ENCODE peak calls at places on chromosomes 16 and 17, in nine cellular contexts. D is thoracic aorta; O is ovary; A is colonic mucosa; V is CD8-positive, alpha-beta T cell; K is A549; W is heart right ventricle; S is pancreas; I is fibroblast of lung. T is an unnamed sample. For H3K4me1, the result is how much of the 10 kb centered on the place peaks cover.

GRCh38 chr17:73311781-73312641 is at the start of gene CDC42EP4:
- DNase-seq in S (peak), O (peak), K (peak), A (peak), I (peak), W (peak), V (peak), D (peak), T (peak)

GRCh38 chr17:76370261-76370993 is 14.0 kb upstream of the SPHK1 start:
- DNase-seq in S (peak), K (peak), O (peak), V (no peak), I (peak), W (peak), A (no peak), D (peak), T (peak)

GRCh38 chr16:56549744-56550385 is 15.0 kb upstream of the MT4 start:
- DNase-seq in D (no peak), V (no peak), O (no peak), A (no peak), W (no peak), K (no peak), S (no peak), I (no peak), T (no peak)

GRCh38 chr17:78383725-78384471 is 5.4 kb downstream of the PGS1 start:
- DNase-seq in D (peak), V (no peak), S (no peak), K (no peak), I (peak), A (peak), W (peak), O (peak), T (peak)

GRCh38 chr17:14201595-14201994 is 35.1 kb downstream of the CDRT15 start:
- DNase-seq in A (no peak), S (no peak), O (no peak), I (no peak), K (no peak), V (peak), D (no peak), W (no peak), T (no peak)

GRCh38 chr17:81684442-81684911 is 666 bp downstream of the HGS start:
- DNase-seq in O (no peak), W (no peak), K (no peak), S (no peak), A (no peak), D (no peak), I (peak), V (no peak), T (peak)

GRCh38 chr16:24309222-24309905 is 53.2 kb downstream of the CACNG3 start:
- DNase-seq in K (peak), W (no peak), O (no peak), D (no peak), A (no peak), S (peak), V (no peak), I (peak), T (no peak)

GRCh38 chr16:65684230-65684629 is 562.4 kb upstream of the CDH11 start:
- DNase-seq in S (no peak), K (no peak), W (no peak), I (no peak), O (no peak), A (no peak), V (no peak), D (no peak), T (no peak)

GRCh38 chr16:57675752-57676623 is 7.9 kb downstream of the ADGRG3 start:
- DNase-seq in S (no peak), V (no peak), A (no peak), D (no peak), O (no peak), K (peak), W (no peak), I (no peak), T (no peak)

GRCh38 chr17:74446551-74447500 is 14.9 kb downstream of the GPRC5C start:
- DNase-seq in V (peak), D (peak), K (no peak), W (peak), A (no peak), I (no peak), O (peak), S (no peak), T (peak)
- TF ChIP-seq CTCF in V (no peak), D (no peak), K (no peak), W (no peak), A (no peak), I (no peak), O (no peak), S (no peak), T (peak)

GRCh38 chr17:42018988-42019387 is 902 bp upstream of the NKIRAS2 start:
- DNase-seq in O (no peak), D (no peak), K (no peak), W (no peak), I (no peak), S (no peak), V (no peak), A (no peak), T (no peak)

GRCh38 chr17:42016411-42016831 is 818 bp downstream of the DNAJC7 start:
- DNase-seq in W (no peak), S (no peak), K (no peak), V (no peak), A (no peak), O (no peak), D (no peak), I (peak), T (no peak)

GRCh38 chr17:42018339-42018738 is 1.1 kb upstream of the DNAJC7 start:
- DNase-seq in O (no peak), A (no peak), I (no peak), S (no peak), V (no peak), D (no peak), K (no peak), W (no peak), T (peak)

GRCh38 chr17:42016952-42017865 is at the start of gene DNAJC7:
- DNase-seq in I (peak), O (peak), V (peak), D (peak), K (peak), A (peak), W (peak), S (peak), T (peak)

DNA sequence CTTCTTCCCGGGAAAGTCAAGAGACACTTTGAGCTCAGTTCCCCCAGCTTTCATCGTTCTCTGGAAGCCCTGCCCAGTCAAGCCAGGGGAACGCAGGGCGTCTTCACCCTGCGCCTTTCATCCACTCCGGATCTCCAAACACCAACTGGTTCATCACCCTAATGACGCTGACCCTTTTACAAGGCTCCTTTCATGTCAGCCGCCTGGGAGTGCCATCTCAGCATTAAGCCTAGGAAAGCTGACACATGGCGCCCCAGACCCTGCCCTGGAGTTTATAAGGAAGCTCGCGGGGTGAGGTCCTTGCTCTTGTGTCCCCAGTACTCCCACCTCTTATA is 594 bp upstream of the DNAJC7 start:
- DNase-seq in O (no peak), V (no peak), A (no peak), K (no peak), S (no peak), W (no peak), I (no peak), D (no peak), T (peak)
- H3K4me1 ChIP-seq in O (under half), V (half or more), A (under half), K (under half), S (under half), W (under half), I (under half), D (half or more), T (half or more)

GRCh38 chr16:70805380-70805779 is 4.4 kb upstream of the VAC14 start:
- DNase-seq in W (no peak), K (no peak), D (no peak), I (no peak), V (no peak), A (no peak), O (no peak), S (no peak), T (no peak)

GRCh38 chr16:70809392-70810060 is 8.6 kb upstream of the VAC14 start:
- DNase-seq in K (no peak), S (no peak), I (no peak), D (no peak), A (no peak), O (no peak), V (no peak), W (no peak), T (no peak)

GRCh38 chr16:70804729-70805169 is 3.8 kb upstream of the VAC14 start:
- DNase-seq in D (no peak), S (no peak), I (no peak), W (no peak), O (no peak), A (no peak), V (no peak), K (no peak), T (no peak)

GRCh38 chr16:70805787-70806186 is 4.8 kb upstream of the VAC14 start:
- DNase-seq in D (no peak), K (no peak), V (no peak), S (no peak), W (no peak), I (peak), O (no peak), A (no peak), T (no peak)

DNA sequence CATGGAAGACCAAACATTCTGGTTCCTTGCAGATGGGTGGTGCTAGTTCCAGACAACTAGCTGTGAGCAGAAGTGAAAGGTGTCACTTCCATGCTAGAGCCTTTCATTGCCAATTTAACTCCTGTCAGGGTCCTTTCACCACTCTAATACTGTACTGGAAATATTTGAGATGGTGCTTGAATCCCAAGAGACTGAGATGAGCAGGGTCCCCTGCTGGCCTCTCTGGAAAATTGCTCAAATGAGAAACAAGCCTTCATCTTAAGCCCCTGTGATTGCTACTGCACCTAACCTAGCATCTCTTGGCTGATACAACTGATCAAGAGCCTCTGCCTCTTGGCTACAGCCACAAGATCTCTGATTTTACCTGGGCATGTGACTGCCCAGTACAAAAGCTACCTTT is 7.4 kb upstream of the VAC14 start:
- DNase-seq in O (no peak), W (no peak), I (no peak), S (no peak), A (no peak), K (no peak), V (no peak), D (no peak), T (no peak)
- TF ChIP-seq CTCF in O (no peak), W (no peak), I (peak), S (no peak), A (no peak), K (no peak), V (no peak), D (no peak), T (no peak)

GRCh38 chr16:55502801-55503366 is 6.0 kb upstream of the LPCAT2 start:
- DNase-seq in S (peak), K (peak), I (peak), D (no peak), W (peak), V (no peak), O (peak), A (peak), T (peak)
- H3K4me1 ChIP-seq in S (under half), K (under half), I (under half), D (under half), W (under half), V (under half), O (under half), A (under half), T (under half)

DNA sequence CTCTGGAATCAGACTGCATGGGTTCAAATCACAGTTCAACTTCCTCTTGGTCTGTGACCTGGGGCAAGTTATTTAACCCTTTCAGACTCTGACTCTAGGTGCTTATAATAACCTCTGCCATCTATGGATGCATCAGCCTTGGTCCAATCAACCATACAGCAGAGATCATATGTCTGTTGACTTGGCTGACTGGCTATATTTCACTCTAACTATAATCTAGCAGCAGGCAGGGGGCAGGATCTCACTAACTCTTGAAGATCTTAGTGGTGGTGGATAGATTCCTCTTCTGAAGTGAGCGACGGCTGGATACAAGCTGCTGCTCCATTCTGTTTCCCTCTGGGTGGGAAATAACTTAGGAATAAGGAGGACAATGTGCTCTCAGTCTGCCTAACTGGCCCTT is 146.6 kb downstream of the SKAP1 start:
- DNase-seq in I (no peak), K (no peak), W (no peak), V (no peak), S (no peak), A (no peak), D (no peak), O (no peak), T (no peak)
- TF ChIP-seq CTCF in I (no peak), K (no peak), W (no peak), V (no peak), S (no peak), A (no peak), D (no peak), O (no peak), T (no peak)

DNA sequence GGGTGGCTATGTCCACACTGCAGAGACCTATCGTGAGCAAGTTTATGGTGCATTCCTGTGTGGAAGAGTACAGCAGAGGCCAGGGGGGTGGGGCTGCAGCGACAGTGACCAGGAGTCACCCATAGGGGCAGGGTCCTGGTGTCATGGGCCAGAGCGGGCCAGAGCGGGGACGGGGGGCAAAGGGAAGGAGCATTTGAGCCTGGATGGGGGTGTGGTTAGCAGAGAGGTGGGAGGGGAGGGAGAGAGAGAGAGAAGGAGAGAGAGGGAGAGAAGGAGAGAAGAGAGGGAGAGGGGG is 17.8 kb downstream of the JPH3 start:
- DNase-seq in S (no peak), A (no peak), K (no peak), V (no peak), O (no peak), W (no peak), I (no peak), D (no peak), T (no peak)
- H3K4me1 ChIP-seq in S (under half), A (under half), K (under half), V (under half), O (under half), W (under half), I (under half), D (under half), T (under half)

GRCh38 chr16:10067406-10067805 is 114.8 kb downstream of the GRIN2A start:
- DNase-seq in V (no peak), O (no peak), A (no peak), D (no peak), K (no peak), S (no peak), W (no peak), I (no peak), T (no peak)
- TF ChIP-seq CTCF in V (no peak), O (no peak), A (no peak), D (no peak), K (no peak), S (no peak), W (no peak), I (no peak), T (no peak)